ENCODE peak calls at places on chromosomes 12 and 14, in five cellular contexts. D is GM12878, F is WTC11, H is HepG2, A is H1. W is an unnamed sample.
A peak's percentile ranks its signal among the peaks of the same experiment; 100 is the strongest.

GRCh38 chr14:24078146-24078545 is 6.8 kb downstream of the CPNE6 start:
- DNase-seq in D (no peak), F (no peak), H (no peak), A (no peak), W (no peak)

GRCh38 chr12:112836736-112837628 is 45.4 kb downstream of the RPH3A start:
- DNase-seq in D (no peak), F (no peak), H (no peak), A (no peak), W (no peak)

GRCh38 chr14:103693514-103693913 is 21.7 kb downstream of the XRCC3 start:
- DNase-seq in D (no peak), F (no peak), H (no peak), A (no peak), W (no peak)

GRCh38 chr14:77140937-77141591 is 527 bp downstream of the ZDHHC22 start:
- DNase-seq in D (no peak), F (peak; percentile 84), H (no peak), A (no peak), W (peak; percentile 28)

GRCh38 chr12:111268738-111269572 is 99.9 kb downstream of the PHETA1 start:
- DNase-seq in D (no peak), F (peak; percentile 65), H (no peak), A (no peak), W (peak; percentile 59)

GRCh38 chr12:105454688-105455087 is 124.2 kb downstream of the C12orf75 start:
- DNase-seq in D (no peak), F (no peak), H (no peak), A (no peak), W (no peak)

GRCh38 chr12:78457951-78458350 is 406.6 kb upstream of the SYT1 start:
- DNase-seq in D (peak; percentile 32), F (no peak), H (no peak), A (no peak), W (no peak)

GRCh38 chr12:79420146-79420618 is 270.6 kb downstream of the PAWR start:
- DNase-seq in D (no peak), F (no peak), H (peak; percentile 73), A (no peak), W (no peak)

GRCh38 chr12:42750356-42750755 is 160.8 kb upstream of the PRICKLE1 start:
- DNase-seq in D (no peak), F (no peak), H (no peak), A (no peak), W (no peak)

GRCh38 chr12:96198970-96199369 is 4.8 kb downstream of the ELK3 start:
- DNase-seq in D (no peak), F (no peak), H (no peak), A (no peak), W (no peak)

GRCh38 chr14:103185051-103186027 is 62.1 kb downstream of the TNFAIP2 start:
- DNase-seq in D (no peak), F (no peak), H (peak; percentile 27), A (no peak), W (no peak)

GRCh38 chr14:76884853-76885276 is 58.7 kb downstream of the LRRC74A start:
- DNase-seq in D (no peak), F (peak; percentile 33), H (no peak), A (no peak), W (no peak)

GRCh38 chr12:49295087-49296001 is at the start of gene PRPH:
- DNase-seq in D (no peak), F (peak; percentile 49), H (no peak), A (no peak), W (no peak)

DNA sequence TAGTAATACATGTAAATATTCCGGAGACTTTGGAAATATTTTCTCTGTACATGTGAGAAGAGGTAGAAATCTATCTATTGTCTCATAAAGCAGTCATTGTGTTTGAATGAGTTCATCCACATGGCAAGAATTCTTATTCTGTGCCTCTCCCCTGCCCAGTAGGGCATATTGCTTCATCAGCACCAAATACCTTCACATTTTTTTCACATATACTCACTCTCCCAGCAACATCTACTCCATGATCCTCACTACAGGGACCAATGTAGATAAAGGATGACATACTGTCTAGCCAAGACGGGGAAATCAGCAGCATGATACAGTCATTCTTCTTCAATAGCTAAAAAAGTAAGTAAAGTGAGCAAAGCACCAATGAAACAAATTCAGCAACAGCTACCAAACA is 1.3 kb upstream of the TAS2R14 start:
- DNase-seq in D (no peak), F (no peak), H (peak; percentile 23), A (no peak), W (no peak)
- TF ChIP-seq ATF2 in D (no peak), F (no peak), H (no peak), A (no peak), W (no peak)

GRCh38 chr12:130573235-130573634 is 142.9 kb downstream of the RIMBP2 start:
- DNase-seq in D (no peak), F (no peak), H (no peak), A (no peak), W (no peak)

GRCh38 chr12:130574402-130574801 is 141.7 kb downstream of the RIMBP2 start:
- DNase-seq in D (peak; percentile 59), F (no peak), H (no peak), A (no peak), W (no peak)

GRCh38 chr12:130571734-130572133 is 144.4 kb downstream of the RIMBP2 start:
- DNase-seq in D (no peak), F (no peak), H (no peak), A (no peak), W (no peak)

GRCh38 chr12:130571089-130571488 is 145.0 kb downstream of the RIMBP2 start:
- DNase-seq in D (no peak), F (no peak), H (no peak), A (no peak), W (no peak)

DNA sequence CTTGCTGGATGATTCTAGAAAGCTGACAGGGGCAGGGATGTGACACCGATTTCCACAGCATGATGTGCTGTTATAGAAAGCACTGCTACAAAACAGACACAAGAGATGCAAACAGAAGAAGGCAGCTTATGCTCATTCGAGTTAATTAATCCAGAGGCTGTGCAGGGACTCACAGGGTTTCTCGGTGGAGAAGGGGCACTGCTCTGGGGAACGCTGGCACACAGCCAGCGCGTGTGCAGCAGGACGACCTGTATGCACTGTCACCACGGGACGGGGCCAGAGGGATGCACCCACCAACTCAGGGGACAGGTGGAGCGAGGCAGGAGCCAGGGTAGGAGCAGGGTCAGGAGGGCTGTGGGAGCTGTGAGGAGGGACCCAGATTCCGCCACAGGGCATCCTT is 143.5 kb downstream of the RIMBP2 start:
- DNase-seq in D (no peak), F (no peak), H (no peak), A (no peak), W (no peak)
- TF ChIP-seq ATF2 in D (no peak), F (no peak), H (no peak), A (no peak), W (no peak)

DNA sequence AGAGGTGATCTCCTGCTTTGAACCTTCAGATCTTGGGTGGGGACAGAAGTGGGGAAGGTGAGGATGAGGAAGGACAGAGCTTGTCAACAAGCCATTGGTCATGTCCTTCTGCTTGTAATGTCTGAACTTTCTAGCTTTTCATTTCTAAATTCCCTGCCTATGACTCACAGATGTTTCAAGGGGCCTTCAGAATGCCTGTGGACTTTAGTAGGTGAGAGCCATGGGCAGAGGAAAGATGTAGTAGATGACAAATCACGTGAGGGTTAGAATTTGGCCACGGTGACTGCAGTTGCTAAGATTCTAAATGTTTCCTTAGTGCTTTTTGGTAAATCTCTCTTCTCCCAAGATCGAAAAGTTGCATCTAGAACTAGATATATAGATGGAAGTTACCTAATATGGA is 18.7 kb upstream of the CREBL2 start:
- DNase-seq in D (no peak), F (no peak), H (peak; percentile 56), A (no peak), W (no peak)
- TF ChIP-seq ATF2 in D (no peak), F (no peak), H (no peak), A (no peak), W (no peak)

GRCh38 chr12:10661338-10661737 is 12.5 kb downstream of the STYK1 start:
- DNase-seq in D (no peak), F (no peak), H (no peak), A (no peak), W (no peak)
- TF ChIP-seq ATF2 in D (no peak), F (no peak), H (no peak), A (no peak), W (no peak)

DNA sequence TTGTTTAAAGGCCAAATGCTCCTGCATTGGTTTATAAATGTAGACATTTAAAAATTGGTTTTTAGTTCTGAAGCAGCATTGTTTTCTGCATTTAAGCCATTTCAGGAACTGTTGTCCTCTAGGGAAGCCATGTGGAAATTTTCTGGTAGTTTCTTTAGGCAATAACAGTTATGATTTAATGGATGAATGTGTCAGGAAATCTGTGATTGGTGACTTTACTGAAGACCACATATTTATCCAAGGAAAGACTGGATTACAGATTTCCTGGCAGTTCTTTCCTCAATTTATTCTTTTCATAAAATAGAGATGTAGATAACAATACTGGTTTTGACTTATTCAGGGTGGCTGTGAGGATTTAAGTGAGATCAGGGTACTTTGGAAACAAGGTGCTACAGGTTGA is 27.6 kb downstream of the TBC1D15 start:
- DNase-seq in D (no peak), F (no peak), H (no peak), A (no peak), W (no peak)
- TF ChIP-seq ATF2 in D (no peak), F (no peak), H (no peak), A (no peak), W (no peak)